ENCODE peak calls at places on chromosomes 16 and 17, in seven cellular contexts. E, R, L, U, Y, D and M are unnamed samples.

GRCh38 chr17:60311186-60311585 is 80.7 kb downstream of the USP32 start:
- DNase-seq in Y (no peak), L (no peak), U (no peak), D (no peak), E (no peak), R (no peak), M (no peak)

GRCh38 chr16:7209598-7209997 is 123.0 kb upstream of the RBFOX1 start:
- DNase-seq in L (no peak), D (no peak), U (no peak), E (no peak), R (no peak), Y (no peak), M (no peak)

GRCh38 chr17:75475144-75475835 is 18.9 kb downstream of the TMEM94 start:
- DNase-seq in L (no peak), U (no peak), E (no peak), Y (no peak), R (no peak), D (no peak), M (no peak)

GRCh38 chr17:48576479-48577309 is 1.5 kb downstream of the HOXB4 start:
- DNase-seq in D (peak), L (no peak), R (no peak), Y (peak), E (peak), U (peak), M (no peak)

GRCh38 chr17:10815318-10815717 is 11.4 kb upstream of the TMEM238L start:
- DNase-seq in Y (no peak), E (no peak), R (no peak), L (no peak), D (no peak), U (no peak), M (no peak)

GRCh38 chr17:30534298-30534697 is 57.1 kb downstream of the GOSR1 start:
- DNase-seq in U (no peak), D (no peak), L (no peak), Y (no peak), E (no peak), R (no peak), M (no peak)

GRCh38 chr16:8962393-8963009 is 1.2 kb downstream of the USP7 start:
- DNase-seq in D (peak), U (no peak), L (peak), E (peak), R (no peak), Y (no peak), M (no peak)

GRCh38 chr16:83689385-83689831 is 118.4 kb upstream of the HSBP1 start:
- DNase-seq in Y (no peak), E (no peak), R (no peak), D (peak), U (no peak), L (no peak), M (peak)

GRCh38 chr16:27215660-27216059 is 12.3 kb downstream of the KDM8 start:
- DNase-seq in R (no peak), E (no peak), D (no peak), L (no peak), U (no peak), Y (no peak), M (no peak)

GRCh38 chr17:67891481-67892119 is 66.3 kb downstream of the BPTF start:
- DNase-seq in E (no peak), D (peak), Y (peak), L (no peak), U (no peak), R (no peak), M (no peak)

GRCh38 chr17:30519707-30520106 is 42.5 kb downstream of the GOSR1 start:
- DNase-seq in U (no peak), D (peak), E (no peak), L (no peak), R (no peak), Y (no peak), M (no peak)

GRCh38 chr16:84851192-84852127 is 31.7 kb downstream of the CRISPLD2 start:
- DNase-seq in D (peak), Y (no peak), R (no peak), E (no peak), L (no peak), U (no peak), M (peak)

GRCh38 chr17:63015824-63016223 is 49.8 kb downstream of the TANC2 start:
- DNase-seq in L (no peak), U (no peak), E (no peak), D (peak), R (no peak), Y (no peak), M (no peak)

GRCh38 chr16:58346831-58347371 is 45.4 kb upstream of the GINS3 start:
- DNase-seq in R (no peak), Y (no peak), D (no peak), U (no peak), L (no peak), E (no peak), M (no peak)

GRCh38 chr17:45345554-45346254 is 28.9 kb upstream of the MAP3K14 start:
- DNase-seq in Y (no peak), D (peak), L (no peak), E (no peak), U (no peak), R (no peak), M (no peak)

GRCh38 chr17:10744509-10745000 is 14.7 kb upstream of the TMEM220 start:
- DNase-seq in D (no peak), U (no peak), R (no peak), Y (no peak), L (no peak), E (no peak), M (no peak)

GRCh38 chr17:81097134-81097942 is 62.4 kb downstream of the BAIAP2 start:
- DNase-seq in Y (peak), D (peak), R (peak), L (peak), U (no peak), E (peak), M (peak)

GRCh38 chr17:81511550-81511799 is 1.1 kb downstream of the ACTG1 start:
- DNase-seq in D (peak), U (no peak), L (no peak), E (no peak), Y (no peak), R (no peak), M (no peak)

GRCh38 chr16:14244344-14245010 is 173.4 kb downstream of the MRTFB start:
- DNase-seq in E (no peak), U (no peak), D (peak), L (peak), R (no peak), Y (no peak), M (no peak)

GRCh38 chr17:63369233-63369632 is 76.9 kb downstream of the CYB561 start:
- DNase-seq in E (no peak), L (no peak), R (no peak), Y (no peak), D (peak), U (no peak), M (no peak)

GRCh38 chr16:79316004-79316458 is 284.5 kb downstream of the MAF start:
- DNase-seq in Y (no peak), E (no peak), R (no peak), L (peak), D (no peak), U (no peak), M (no peak)

GRCh38 chr16:82867425-82867824 is 240.7 kb downstream of the CDH13 start:
- DNase-seq in U (no peak), D (peak), L (no peak), E (no peak), Y (no peak), R (no peak), M (no peak)

GRCh38 chr17:82350182-82351030 is 8.6 kb upstream of the TEX19 start:
- DNase-seq in R (no peak), Y (no peak), D (no peak), L (peak), U (no peak), E (no peak), M (no peak)

GRCh38 chr16:3950343-3951193 is 70.1 kb upstream of the CREBBP start:
- DNase-seq in D (peak), L (no peak), Y (peak), U (no peak), E (no peak), R (peak), M (peak)

GRCh38 chr16:89918453-89919347 is at the start of gene MC1R:
- DNase-seq in R (no peak), U (no peak), E (peak), Y (no peak), L (peak), D (peak), M (no peak)

GRCh38 chr17:13736915-13737314 is 135.2 kb upstream of the HS3ST3A1 start:
- DNase-seq in U (no peak), D (peak), L (no peak), Y (no peak), R (no peak), E (no peak), M (no peak)

GRCh38 chr17:50687200-50688066 is 20.3 kb downstream of the ANKRD40 start:
- DNase-seq in U (no peak), E (no peak), L (no peak), D (no peak), R (no peak), Y (peak), M (no peak)

GRCh38 chr17:73138541-73139138 is 26.2 kb upstream of the SSTR2 start:
- DNase-seq in R (no peak), U (peak), D (no peak), L (no peak), Y (no peak), E (peak), M (no peak)

GRCh38 chr17:63134867-63135266 is 168.8 kb downstream of the TANC2 start:
- DNase-seq in Y (no peak), U (no peak), E (no peak), L (no peak), R (no peak), D (no peak), M (no peak)

GRCh38 chr17:7523033-7523432 is 25.8 kb upstream of the TNFSF12 start:
- DNase-seq in L (peak), E (peak), R (no peak), D (peak), Y (no peak), U (no peak), M (no peak)

GRCh38 chr17:42795061-42795460 is 3.4 kb downstream of the COA3 start:
- DNase-seq in Y (no peak), E (no peak), L (no peak), D (no peak), R (no peak), U (no peak), M (no peak)

GRCh38 chr17:1972429-1973160 is 52.5 kb downstream of the RTN4RL1 start:
- DNase-seq in Y (peak), L (peak), E (no peak), U (no peak), R (no peak), D (peak), M (no peak)